ENCODE peak calls at places on chromosome 11, in six cellular contexts. One of them, this sample, is unnamed.
A peak's percentile ranks its signal among the peaks of the same experiment; 100 is the strongest.

GRCh38 chr11:124759268-124760204 is 2.6 kb downstream of the ESAM start:
- DNase-seq in AG08395: no peak
- DNase-seq in ureter: no peak
- DNase-seq in breast epithelium: no peak
- DNase-seq in stimulated activated CD4-positive, alpha-beta T cell treated with anti-CD3 and anti-CD28 coated beads, Interleukin-4, amount 100 ng/mL, for 4 hours: no peak
- DNase-seq in AG20443: no peak
- DNase-seq in this sample: peak; percentile 88

GRCh38 chr11:78828582-78829520 is 254.2 kb upstream of the NARS2 start:
- DNase-seq in AG08395: no peak
- DNase-seq in ureter: no peak
- DNase-seq in breast epithelium: no peak
- DNase-seq in stimulated activated CD4-positive, alpha-beta T cell treated with anti-CD3 and anti-CD28 coated beads, Interleukin-4, amount 100 ng/mL, for 4 hours: no peak
- DNase-seq in AG20443: no peak
- DNase-seq in this sample: no peak

GRCh38 chr11:66188580-66188979 is 79.9 kb upstream of the RAB1B start:
- DNase-seq in AG08395: peak; percentile 64
- DNase-seq in ureter: no peak
- DNase-seq in breast epithelium: no peak
- DNase-seq in stimulated activated CD4-positive, alpha-beta T cell treated with anti-CD3 and anti-CD28 coated beads, Interleukin-4, amount 100 ng/mL, for 4 hours: no peak
- DNase-seq in AG20443: peak; percentile 63
- DNase-seq in this sample: no peak

GRCh38 chr11:117877120-117877784 is 794 bp upstream of the FXYD6 start:
- DNase-seq in AG08395: no peak
- DNase-seq in ureter: no peak
- DNase-seq in breast epithelium: no peak
- DNase-seq in stimulated activated CD4-positive, alpha-beta T cell treated with anti-CD3 and anti-CD28 coated beads, Interleukin-4, amount 100 ng/mL, for 4 hours: no peak
- DNase-seq in AG20443: no peak
- DNase-seq in this sample: peak; percentile 67

GRCh38 chr11:35142481-35143207 is 3.7 kb downstream of the CD44 start:
- DNase-seq in AG08395: peak; percentile 67
- DNase-seq in ureter: no peak
- DNase-seq in breast epithelium: no peak
- DNase-seq in stimulated activated CD4-positive, alpha-beta T cell treated with anti-CD3 and anti-CD28 coated beads, Interleukin-4, amount 100 ng/mL, for 4 hours: peak; percentile 71
- DNase-seq in AG20443: peak; percentile 55
- DNase-seq in this sample: no peak

GRCh38 chr11:66113132-66113856 is 43.2 kb downstream of the PACS1 start:
- DNase-seq in AG08395: peak; percentile 50
- DNase-seq in ureter: no peak
- DNase-seq in breast epithelium: no peak
- DNase-seq in stimulated activated CD4-positive, alpha-beta T cell treated with anti-CD3 and anti-CD28 coated beads, Interleukin-4, amount 100 ng/mL, for 4 hours: no peak
- DNase-seq in AG20443: peak; percentile 29
- DNase-seq in this sample: no peak

GRCh38 chr11:9615031-9615451 is 41.6 kb downstream of the WEE1 start:
- DNase-seq in AG08395: no peak
- DNase-seq in ureter: no peak
- DNase-seq in breast epithelium: no peak
- DNase-seq in stimulated activated CD4-positive, alpha-beta T cell treated with anti-CD3 and anti-CD28 coated beads, Interleukin-4, amount 100 ng/mL, for 4 hours: no peak
- DNase-seq in AG20443: no peak
- DNase-seq in this sample: no peak

GRCh38 chr11:96235725-96236124 is 107.3 kb downstream of the MAML2 start:
- DNase-seq in AG08395: no peak
- DNase-seq in ureter: no peak
- DNase-seq in breast epithelium: no peak
- DNase-seq in stimulated activated CD4-positive, alpha-beta T cell treated with anti-CD3 and anti-CD28 coated beads, Interleukin-4, amount 100 ng/mL, for 4 hours: peak; percentile 40
- DNase-seq in AG20443: no peak
- DNase-seq in this sample: no peak